ENCODE peak calls at places on chromosome 1, in nine cellular contexts. P is adrenal gland, D is testis, U is body of pancreas, Q is spleen, A is uterus, B is sigmoid colon, M is IMR-90, L is A549. E is an unnamed sample. For H3K4me1, the result is how much of the 10 kb centered on the place peaks cover.

GRCh38 chr1:12088607-12089006 is 25.5 kb downstream of the TNFRSF8 start:
- DNase-seq in P (no peak), D (no peak), U (no peak), Q (peak), A (no peak), B (no peak), M (no peak), L (no peak), E (no peak)

GRCh38 chr1:242827538-242827937 is 303.0 kb upstream of the PLD5 start:
- DNase-seq in P (no peak), D (no peak), U (no peak), Q (no peak), A (no peak), B (no peak), M (no peak), L (peak), E (no peak)

GRCh38 chr1:240245629-240246020 is 153.9 kb downstream of the FMN2 start:
- DNase-seq in P (no peak), D (no peak), U (no peak), Q (no peak), A (no peak), B (no peak), M (peak), L (no peak), E (no peak)

GRCh38 chr1:112744019-112744578 is 29.0 kb upstream of the PPM1J start:
- DNase-seq in P (no peak), D (peak), U (peak), Q (no peak), A (peak), B (no peak), M (peak), L (no peak), E (peak)

GRCh38 chr1:210198840-210199239 is 33.8 kb upstream of the SERTAD4 start:
- DNase-seq in P (no peak), D (no peak), U (no peak), Q (no peak), A (no peak), B (no peak), M (no peak), L (no peak), E (no peak)

GRCh38 chr1:228263636-228264035 is 55.8 kb downstream of the OBSCN start:
- DNase-seq in P (no peak), D (no peak), U (no peak), Q (no peak), A (no peak), B (no peak), M (no peak), L (no peak), E (no peak)

GRCh38 chr1:9291914-9292360 is 757 bp upstream of the SPSB1 start:
- DNase-seq in P (peak), D (peak), U (peak), Q (no peak), A (peak), B (peak), M (peak), L (peak), E (peak)

GRCh38 chr1:3735683-3736070 is 16.6 kb upstream of the CCDC27 start:
- DNase-seq in P (no peak), D (no peak), U (no peak), Q (no peak), A (no peak), B (no peak), M (no peak), L (no peak), E (peak)

GRCh38 chr1:39922139-39922757 is 20.5 kb upstream of the MYCL start:
- DNase-seq in P (no peak), D (no peak), U (peak), Q (no peak), A (no peak), B (no peak), M (no peak), L (no peak), E (no peak)

GRCh38 chr1:103106426-103107321 is 1.6 kb downstream of the COL11A1 start:
- DNase-seq in P (peak), D (peak), U (peak), Q (no peak), A (peak), B (peak), M (peak), L (peak), E (peak)

GRCh38 chr1:15454256-15454655 is 2.3 kb upstream of the CELA2A start:
- DNase-seq in P (no peak), D (no peak), U (peak), Q (no peak), A (no peak), B (no peak), M (peak), L (no peak), E (no peak)

GRCh38 chr1:21655748-21656147 is 13.4 kb downstream of the RAP1GAP start:
- DNase-seq in P (no peak), D (no peak), U (peak), Q (peak), A (no peak), B (no peak), M (no peak), L (peak), E (peak)

GRCh38 chr1:39507230-39507928 is 15.9 kb downstream of the BMP8A start:
- DNase-seq in P (no peak), D (no peak), U (no peak), Q (peak), A (no peak), B (peak), M (no peak), L (no peak), E (peak)

GRCh38 chr1:152107289-152107983 is 7.8 kb downstream of the TCHH start:
- DNase-seq in P (no peak), D (peak), U (no peak), Q (no peak), A (no peak), B (no peak), M (no peak), L (peak), E (no peak)

GRCh38 chr1:198880818-198881597 is 242.2 kb downstream of the PTPRC start:
- DNase-seq in P (no peak), D (no peak), U (no peak), Q (no peak), A (no peak), B (no peak), M (peak), L (peak), E (no peak)

GRCh38 chr1:82628887-82629286 is 828.2 kb downstream of the ADGRL2 start:
- DNase-seq in P (no peak), D (no peak), U (no peak), Q (no peak), A (no peak), B (no peak), M (no peak), L (no peak), E (no peak)

GRCh38 chr1:24724345-24725208 is 20.7 kb upstream of the CLIC4 start:
- DNase-seq in P (no peak), D (peak), U (no peak), Q (no peak), A (no peak), B (no peak), M (peak), L (peak), E (no peak)

DNA sequence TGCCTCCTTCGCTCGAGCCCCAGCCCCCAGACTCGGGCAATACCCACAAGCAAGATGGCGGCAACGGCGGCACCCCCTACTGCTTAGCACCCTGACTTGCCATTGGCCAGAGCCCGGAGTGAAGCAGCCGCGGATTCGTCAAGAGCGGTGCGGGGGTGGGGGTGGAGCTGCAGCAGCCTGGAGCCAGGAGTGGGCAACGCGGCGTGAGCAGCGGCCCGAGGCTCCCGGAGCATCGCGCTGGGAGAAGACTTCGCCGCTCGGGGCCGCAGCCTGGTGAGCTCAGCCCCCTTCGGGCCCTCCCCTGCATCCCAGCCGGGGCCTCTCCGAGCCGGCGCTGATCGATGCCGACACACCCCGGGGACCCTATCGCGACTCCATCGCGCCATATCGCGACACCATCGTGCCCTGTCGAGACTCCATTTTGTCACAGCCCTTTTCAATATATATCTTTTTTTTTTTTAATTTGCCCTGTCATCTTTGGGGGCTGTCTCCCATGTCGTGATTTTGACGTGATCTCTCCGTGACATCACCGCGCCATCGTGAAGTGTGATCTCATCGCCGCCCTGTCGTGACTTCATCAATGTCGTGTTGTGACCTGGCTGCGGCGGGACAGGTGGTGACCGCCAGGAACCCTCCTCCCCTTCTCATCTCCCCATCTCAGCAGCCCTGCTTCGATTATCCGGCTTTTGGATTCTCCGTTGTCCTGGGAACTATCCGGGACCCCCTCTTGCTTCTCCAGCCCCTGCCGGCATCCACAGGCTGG is at the start of gene NCDN:
- DNase-seq in P (peak), D (peak), U (peak), Q (peak), A (peak), B (peak), M (peak), L (peak), E (peak)
- TF ChIP-seq POLR2A in P (no peak), D (peak), U (no peak), Q (no peak), A (peak), B (no peak), M (peak), L (peak), E (no peak)

GRCh38 chr1:214491468-214492120 is 59.8 kb downstream of the PTPN14 start:
- DNase-seq in P (no peak), D (no peak), U (no peak), Q (no peak), A (no peak), B (no peak), M (no peak), L (no peak), E (no peak)
- TF ChIP-seq CTCF in P (no peak), D (no peak), U (no peak), Q (no peak), A (no peak), B (no peak), M (no peak), L (no peak), E (no peak)

DNA sequence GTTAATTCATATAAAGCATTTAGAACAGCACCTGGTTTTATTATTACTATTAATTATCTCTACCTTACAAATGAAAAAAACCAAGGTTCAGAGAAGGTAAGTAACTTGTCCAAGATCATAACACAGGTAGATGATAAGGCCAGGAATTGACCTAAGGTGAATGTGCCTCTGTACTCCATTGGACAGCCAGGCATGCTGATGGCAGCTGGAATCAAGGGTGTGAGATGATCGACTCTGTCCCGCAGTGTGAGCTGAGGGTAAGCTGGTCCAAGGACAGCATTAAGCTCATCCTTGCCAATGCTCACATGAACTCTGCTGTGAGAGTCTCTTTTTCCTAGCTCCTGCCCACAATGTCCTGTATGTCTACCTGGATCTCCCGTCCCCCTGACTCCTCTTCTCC is 58.4 kb downstream of the DMAP1 start:
- DNase-seq in P (no peak), D (no peak), U (no peak), Q (no peak), A (no peak), B (no peak), M (no peak), L (no peak), E (no peak)
- H3K4me1 ChIP-seq in P (under half), D (under half), U (under half), Q (under half), A (under half), B (under half), M (under half), L (under half), E (under half)

DNA sequence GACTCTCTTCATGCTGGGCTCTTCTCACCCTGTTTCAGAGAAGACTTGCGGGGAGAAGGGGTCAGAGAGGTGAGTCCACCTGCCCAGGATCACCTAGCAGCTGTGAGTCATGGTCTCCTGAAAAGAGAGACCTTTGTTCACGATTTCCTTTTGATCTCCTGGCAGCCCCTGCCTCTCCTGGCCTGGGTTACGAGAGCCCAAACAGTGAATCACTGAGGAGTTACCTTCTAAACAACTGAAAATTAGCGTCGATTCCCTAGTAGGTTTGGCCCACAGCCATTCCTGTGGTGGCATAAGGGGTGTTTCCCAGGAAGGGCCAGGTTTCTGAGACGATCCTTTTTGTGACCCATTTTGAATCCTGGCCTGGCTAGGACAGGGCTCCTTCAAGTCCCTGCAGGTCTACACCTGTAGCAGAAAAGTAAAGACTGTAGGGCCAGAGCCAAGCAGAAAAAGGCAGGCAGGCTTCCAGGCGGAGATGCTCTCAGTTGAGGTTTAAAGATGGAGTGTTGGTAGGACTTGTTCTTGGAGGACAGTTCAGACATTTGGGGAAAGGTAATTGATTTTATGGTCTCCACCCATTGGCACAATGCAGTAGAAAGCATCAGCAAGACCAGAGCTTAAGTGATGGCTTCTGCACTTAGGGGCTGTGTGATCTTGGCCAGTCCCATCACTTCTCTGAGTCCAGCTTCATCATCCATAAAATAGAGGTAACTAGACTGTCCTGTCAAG is 2.1 kb upstream of the PLA2G2E start:
- DNase-seq in P (no peak), D (no peak), U (no peak), Q (no peak), A (no peak), B (no peak), M (no peak), L (no peak), E (no peak)
- TF ChIP-seq POLR2A in P (no peak), D (no peak), U (no peak), Q (no peak), A (no peak), B (no peak), M (no peak), L (no peak), E (no peak)

E was measured in thyroid gland.